ENCODE peak calls at places on chromosomes 13 and 19, in five cellular contexts. E is mesendoderm, V is neural progenitor cell, W is OCI-LY7, H is MM.1S. R is an unnamed sample.

GRCh38 chr19:48967346-48968178 is 2.5 kb downstream of the FTL start:
- DNase-seq in E (peak), V (no peak), W (no peak), H (no peak), R (no peak)

GRCh38 chr19:44356383-44357111 is at the start of gene ZNF112:
- DNase-seq in E (peak), V (peak), W (no peak), H (no peak), R (peak)

GRCh38 chr13:60398949-60399589 is 2.0 kb downstream of the TDRD3 start:
- DNase-seq in E (no peak), V (no peak), W (no peak), H (no peak), R (no peak)

GRCh38 chr19:50461066-50461875 is 15.0 kb upstream of the EMC10 start:
- DNase-seq in E (peak), V (peak), W (peak), H (peak), R (peak)

GRCh38 chr19:34678421-34678820 is 943 bp downstream of the ZNF302 start:
- DNase-seq in E (no peak), V (no peak), W (no peak), H (no peak), R (no peak)

GRCh38 chr13:53342623-53343022 is 314.0 kb downstream of the OLFM4 start:
- DNase-seq in E (peak), V (no peak), W (no peak), H (no peak), R (no peak)

GRCh38 chr13:29494520-29494919 is 101.0 kb downstream of the SLC7A1 start:
- DNase-seq in E (no peak), V (no peak), W (peak), H (no peak), R (no peak)

GRCh38 chr19:51396175-51396574 is 5.8 kb upstream of the C19orf84 start:
- DNase-seq in E (no peak), V (no peak), W (no peak), H (no peak), R (no peak)

GRCh38 chr13:91136806-91137205 is 210.7 kb upstream of the MIR17HG start:
- DNase-seq in E (no peak), V (peak), W (no peak), H (no peak), R (no peak)

GRCh38 chr13:62320129-62320724 is 904.6 kb upstream of the PCDH20 start:
- DNase-seq in E (peak), V (peak), W (peak), H (peak), R (peak)

GRCh38 chr13:37960427-37960826 is 90.9 kb upstream of the TRPC4 start:
- DNase-seq in E (no peak), V (no peak), W (peak), H (no peak), R (no peak)

GRCh38 chr13:76764429-76764828 is 121.8 kb downstream of the KCTD12 start:
- DNase-seq in E (peak), V (no peak), W (no peak), H (no peak), R (no peak)

GRCh38 chr19:34995551-34995950 is 4.6 kb upstream of the GRAMD1A start:
- DNase-seq in E (no peak), V (no peak), W (no peak), H (no peak), R (no peak)

GRCh38 chr13:58573742-58574141 is 942.2 kb downstream of the PCDH17 start:
- DNase-seq in E (no peak), V (no peak), W (peak), H (no peak), R (no peak)

GRCh38 chr19:56088454-56089215 is 32.5 kb downstream of the ZNF787 start:
- DNase-seq in E (no peak), V (no peak), W (no peak), H (no peak), R (no peak)

GRCh38 chr19:30402790-30403189 is 30.6 kb downstream of the ZNF536 start:
- DNase-seq in E (peak), V (peak), W (no peak), H (no peak), R (no peak)

GRCh38 chr13:111663505-111663904 is 343.1 kb downstream of the TEX29 start:
- DNase-seq in E (no peak), V (no peak), W (no peak), H (no peak), R (no peak)

GRCh38 chr13:108835082-108835481 is 205.7 kb downstream of the MYO16 start:
- DNase-seq in E (peak), V (no peak), W (no peak), H (no peak), R (no peak)

GRCh38 chr13:35475960-35476943 is at the start of gene MAB21L1:
- DNase-seq in E (peak), V (peak), W (no peak), H (no peak), R (no peak)

DNA sequence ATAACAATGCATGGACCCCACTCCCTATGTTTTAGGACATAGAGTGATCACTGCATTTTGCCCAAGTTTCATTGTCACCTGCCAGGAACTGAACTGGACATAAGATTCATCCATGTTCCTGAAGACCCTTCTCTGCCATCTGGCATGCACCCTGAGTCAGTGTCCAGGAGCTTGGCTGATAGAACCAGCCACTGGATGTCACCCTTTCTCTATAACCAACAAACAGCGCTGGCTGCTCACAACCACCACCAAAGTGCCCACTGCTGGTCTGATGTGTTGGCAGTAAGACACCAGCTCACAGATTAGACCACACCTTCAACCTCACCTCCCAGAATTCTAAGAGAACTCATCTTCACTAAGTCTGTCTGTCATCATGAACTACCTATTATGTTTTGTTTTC is 333.4 kb downstream of the ITGBL1 start:
- DNase-seq in E (peak), V (peak), W (peak), H (peak), R (no peak)
- H3K4me2 ChIP-seq in E (no peak), V (no peak), W (no peak), H (no peak), R (no peak)

GRCh38 chr19:41801682-41802317 is 5.4 kb downstream of the CEACAM3 start:
- DNase-seq in E (no peak), V (no peak), W (no peak), H (no peak), R (no peak)
- H3K4me2 ChIP-seq in E (no peak), V (no peak), W (peak), H (no peak), R (no peak)

GRCh38 chr13:113275387-113275786 is 21.7 kb upstream of the LAMP1 start:
- DNase-seq in E (peak), V (peak), W (peak), H (peak), R (no peak)
- H3K4me2 ChIP-seq in E (no peak), V (no peak), W (no peak), H (no peak), R (no peak)

GRCh38 chr19:3801412-3802096 is 15.4 kb upstream of the MATK start:
- DNase-seq in E (peak), V (peak), W (no peak), H (no peak), R (no peak)
- H3K4me2 ChIP-seq in E (no peak), V (peak), W (no peak), H (no peak), R (peak)

GRCh38 chr19:10427169-10427568 is 6.8 kb downstream of the PDE4A start:
- DNase-seq in E (no peak), V (no peak), W (no peak), H (no peak), R (no peak)

GRCh38 chr19:10431254-10431942 is 11.1 kb downstream of the PDE4A start:
- DNase-seq in E (peak), V (no peak), W (no peak), H (no peak), R (peak)

GRCh38 chr19:10431943-10432735 is 11.8 kb downstream of the PDE4A start:
- DNase-seq in E (peak), V (peak), W (no peak), H (no peak), R (no peak)

GRCh38 chr19:10430505-10431253 is 10.3 kb downstream of the PDE4A start:
- DNase-seq in E (no peak), V (peak), W (no peak), H (no peak), R (no peak)

GRCh38 chr19:10428996-10429381 is 8.7 kb downstream of the PDE4A start:
- DNase-seq in E (no peak), V (no peak), W (no peak), H (no peak), R (no peak)
- H3K4me2 ChIP-seq in E (no peak), V (no peak), W (peak), H (no peak), R (no peak)

R was measured in GM12878.